ENCODE peak calls at places on chromosomes 1 and 21, in ten cellular contexts. N is epithelial cell of esophagus; T is nephron progenitor cell; L is D721Med; W is GM20000; X is CD8-positive, alpha-beta T cell; S is IMR-90; D is AG04450; V is WERI-Rb-1; C is lung. O is an unnamed sample.

GRCh38 chr1:248890549-248891498 is 15.2 kb upstream of the PGBD2 start:
- DNase-seq in N (no peak), T (no peak), L (no peak), W (no peak), X (no peak), S (peak; percentile 24), D (no peak), V (no peak), C (no peak), O (no peak)

GRCh38 chr1:54671985-54672608 is 30.5 kb downstream of the MROH7 start:
- DNase-seq in N (peak; percentile 66), T (peak; percentile 72), L (no peak), W (peak; percentile 68), X (peak; percentile 76), S (peak; percentile 50), D (no peak), V (peak; percentile 74), C (peak; percentile 32), O (peak; percentile 80)

GRCh38 chr1:63630666-63631065 is 37.5 kb downstream of the PGM1 start:
- DNase-seq in N (peak; percentile 70), T (no peak), L (no peak), W (no peak), X (no peak), S (no peak), D (no peak), V (no peak), C (no peak), O (no peak)

GRCh38 chr21:36694041-36694515 is 4.8 kb upstream of the SIM2 start:
- DNase-seq in N (no peak), T (peak; percentile 17), L (no peak), W (peak; percentile 18), X (no peak), S (peak; percentile 65), D (no peak), V (peak; percentile 51), C (no peak), O (peak; percentile 29)

GRCh38 chr1:163410073-163410522 is 88.3 kb downstream of the NUF2 start:
- DNase-seq in N (peak; percentile 56), T (peak; percentile 77), L (no peak), W (peak; percentile 57), X (no peak), S (peak; percentile 56), D (peak; percentile 2), V (peak; percentile 89), C (no peak), O (peak; percentile 46)

GRCh38 chr1:54810144-54810942 is 9.2 kb upstream of the TTC22 start:
- DNase-seq in N (peak; percentile 61), T (peak; percentile 85), L (peak; percentile 91), W (peak; percentile 85), X (peak; percentile 81), S (peak; percentile 37), D (peak; percentile 1), V (peak; percentile 82), C (peak; percentile 61), O (peak; percentile 86)

GRCh38 chr1:229691362-229691761 is 65.3 kb downstream of the URB2 start:
- DNase-seq in N (no peak), T (no peak), L (no peak), W (no peak), X (no peak), S (no peak), D (no peak), V (no peak), C (no peak), O (no peak)

GRCh38 chr1:77857557-77857956 is 30.9 kb upstream of the NEXN start:
- DNase-seq in N (no peak), T (no peak), L (no peak), W (no peak), X (no peak), S (peak; percentile 57), D (no peak), V (no peak), C (no peak), O (no peak)

GRCh38 chr1:43902058-43902831 is 31.4 kb upstream of the ARTN start:
- DNase-seq in N (no peak), T (no peak), L (no peak), W (no peak), X (no peak), S (no peak), D (no peak), V (no peak), C (no peak), O (no peak)

GRCh38 chr1:168621356-168621755 is 45.0 kb downstream of the XCL1 start:
- DNase-seq in N (no peak), T (no peak), L (no peak), W (no peak), X (no peak), S (no peak), D (no peak), V (no peak), C (no peak), O (no peak)

GRCh38 chr1:95640746-95641145 is 406.7 kb downstream of the RWDD3 start:
- DNase-seq in N (peak; percentile 34), T (no peak), L (no peak), W (no peak), X (no peak), S (no peak), D (no peak), V (no peak), C (peak; percentile 51), O (no peak)

GRCh38 chr1:171286032-171286705 is 27.8 kb upstream of the FMO4 start:
- DNase-seq in N (peak; percentile 77), T (no peak), L (no peak), W (peak; percentile 9), X (no peak), S (peak; percentile 2), D (no peak), V (no peak), C (no peak), O (no peak)

GRCh38 chr1:207676153-207676552 is 31.2 kb downstream of the CR1L start:
- DNase-seq in N (no peak), T (no peak), L (no peak), W (no peak), X (no peak), S (no peak), D (no peak), V (no peak), C (no peak), O (no peak)

GRCh38 chr1:201877877-201878339 is 10.8 kb upstream of the SHISA4 start:
- DNase-seq in N (peak; percentile 63), T (no peak), L (no peak), W (peak; percentile 66), X (no peak), S (peak; percentile 63), D (no peak), V (peak; percentile 72), C (no peak), O (peak; percentile 48)

GRCh38 chr1:155931332-155932038 is 2.7 kb downstream of the KHDC4 start:
- DNase-seq in N (peak; percentile 78), T (no peak), L (no peak), W (no peak), X (no peak), S (no peak), D (no peak), V (no peak), C (no peak), O (no peak)

GRCh38 chr1:218377143-218377660 is 32.1 kb downstream of the TGFB2 start:
- DNase-seq in N (peak; percentile 93), T (no peak), L (no peak), W (no peak), X (peak; percentile 52), S (peak; percentile 99), D (peak; percentile 93), V (no peak), C (no peak), O (no peak)

GRCh38 chr1:57599233-57599994 is 175.6 kb upstream of the DAB1 start:
- DNase-seq in N (no peak), T (no peak), L (no peak), W (no peak), X (no peak), S (peak; percentile 1), D (no peak), V (no peak), C (no peak), O (no peak)

DNA sequence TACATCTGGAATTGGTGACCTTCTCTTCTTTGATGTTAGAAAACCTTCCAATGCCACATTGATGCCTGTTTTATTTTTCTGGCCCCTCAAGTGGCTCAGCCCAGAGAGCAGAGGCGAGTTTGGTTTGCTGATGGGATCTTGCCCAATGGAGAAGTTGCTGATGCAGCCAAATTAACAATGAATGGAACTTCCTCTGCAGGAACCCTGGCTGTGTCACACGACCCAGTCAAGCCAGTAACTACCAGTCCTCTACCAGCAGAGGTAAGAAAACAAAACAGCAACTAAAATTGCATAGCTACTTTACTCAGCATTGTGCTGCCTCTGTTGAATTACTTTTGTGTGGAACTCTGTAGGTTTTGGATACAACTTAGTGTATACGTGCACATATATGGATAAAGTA is 97.6 kb downstream of the CC2D1B start:
- DNase-seq in N (peak; percentile 49), T (no peak), L (no peak), W (no peak), X (no peak), S (peak; percentile 22), D (no peak), V (no peak), C (no peak), O (no peak)
- TF ChIP-seq CTCF in N (no peak), T (no peak), L (no peak), W (no peak), X (no peak), S (no peak), D (no peak), V (no peak), C (no peak), O (no peak)

GRCh38 chr1:62466982-62467532 is 30.2 kb downstream of the USP1 start:
- DNase-seq in N (no peak), T (no peak), L (no peak), W (no peak), X (no peak), S (peak; percentile 1), D (no peak), V (no peak), C (no peak), O (no peak)
- TF ChIP-seq CTCF in N (no peak), T (no peak), L (no peak), W (no peak), X (no peak), S (no peak), D (no peak), V (no peak), C (no peak), O (no peak)

GRCh38 chr1:33055210-33055991 is 18.7 kb upstream of the AK2 start:
- DNase-seq in N (peak; percentile 85), T (peak; percentile 60), L (peak; percentile 50), W (peak; percentile 72), X (peak; percentile 51), S (peak; percentile 87), D (peak; percentile 75), V (peak; percentile 89), C (peak; percentile 73), O (peak; percentile 74)
- TF ChIP-seq CTCF in N (peak; percentile 67), T (peak; percentile 73), L (peak; percentile 58), W (peak; percentile 58), X (peak; percentile 41), S (peak; percentile 80), D (peak; percentile 87), V (peak; percentile 83), C (peak; percentile 70), O (peak; percentile 69)

DNA sequence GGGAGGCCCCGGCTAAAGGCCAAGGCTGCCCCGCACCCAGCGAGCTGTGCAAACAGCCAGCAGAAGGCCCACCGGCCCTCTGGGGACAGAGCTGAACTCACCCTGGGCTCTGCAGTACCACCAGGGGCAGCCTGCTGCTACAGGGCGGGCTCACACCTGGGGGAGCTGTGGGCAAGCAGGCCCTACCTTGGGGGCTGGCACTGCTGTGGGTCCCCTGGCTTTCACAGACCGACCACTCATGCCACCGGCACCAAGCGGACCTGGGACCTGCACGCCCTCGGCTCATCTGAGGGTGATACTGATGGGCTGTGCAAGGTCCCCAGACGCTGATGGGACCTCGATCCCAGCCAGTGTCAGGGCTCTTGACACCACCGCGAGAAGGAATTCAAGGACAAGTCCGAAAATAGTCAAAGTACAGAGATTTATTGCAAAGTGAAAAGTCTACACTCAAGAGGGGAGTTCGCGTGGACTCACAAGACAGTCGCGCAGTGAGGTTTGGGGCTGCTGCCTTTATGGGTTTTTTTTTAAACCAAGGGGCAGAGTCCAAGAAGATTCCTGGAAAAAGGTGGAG is 61.0 kb upstream of the ADARB1 start:
- DNase-seq in N (no peak), T (no peak), L (no peak), W (no peak), X (no peak), S (no peak), D (no peak), V (peak; percentile 80), C (no peak), O (no peak)
- TF ChIP-seq CTCF in N (no peak), T (no peak), L (no peak), W (no peak), X (no peak), S (no peak), D (no peak), V (peak; percentile 58), C (no peak), O (no peak)